ENCODE peak calls at places on chromosomes 1 and 21, in five cellular contexts. One of them, this sample, is unnamed. For H3K4me1 and H3K9me3, the result is how much of the 10 kb centered on the place peaks cover.

GRCh38 chr1:92713939-92714338 is 71.0 kb downstream of the EVI5 start:
- DNase-seq in uterus: no peak
- DNase-seq in mammary epithelial cell: no peak
- DNase-seq in kidney: no peak
- DNase-seq in psoas muscle: no peak
- DNase-seq in this sample: no peak

GRCh38 chr1:107523736-107524135 is 382.9 kb downstream of the NTNG1 start:
- DNase-seq in uterus: no peak
- DNase-seq in mammary epithelial cell: no peak
- DNase-seq in kidney: no peak
- DNase-seq in psoas muscle: no peak
- DNase-seq in this sample: no peak

GRCh38 chr1:241531195-241532172 is 694 bp upstream of the KMO start:
- DNase-seq in uterus: no peak
- DNase-seq in mammary epithelial cell: peak
- DNase-seq in kidney: no peak
- DNase-seq in psoas muscle: no peak
- DNase-seq in this sample: peak

GRCh38 chr1:81921344-81921743 is 120.6 kb downstream of the ADGRL2 start:
- DNase-seq in uterus: no peak
- DNase-seq in mammary epithelial cell: no peak
- DNase-seq in kidney: no peak
- DNase-seq in psoas muscle: no peak
- DNase-seq in this sample: no peak

GRCh38 chr1:117009132-117009531 is 7.6 kb downstream of the CD101 start:
- DNase-seq in uterus: no peak
- DNase-seq in mammary epithelial cell: no peak
- DNase-seq in kidney: no peak
- DNase-seq in psoas muscle: no peak
- DNase-seq in this sample: no peak

GRCh38 chr1:31799895-31800676 is 15.7 kb downstream of the SPOCD1 start:
- DNase-seq in uterus: no peak
- DNase-seq in mammary epithelial cell: no peak
- DNase-seq in kidney: peak
- DNase-seq in psoas muscle: no peak
- DNase-seq in this sample: no peak

GRCh38 chr1:8472668-8473067 is 154.8 kb downstream of the SLC45A1 start:
- DNase-seq in uterus: no peak
- DNase-seq in mammary epithelial cell: no peak
- DNase-seq in kidney: no peak
- DNase-seq in psoas muscle: no peak
- DNase-seq in this sample: no peak

GRCh38 chr1:24898152-24898908 is 31.7 kb downstream of the RUNX3 start:
- DNase-seq in uterus: no peak
- DNase-seq in mammary epithelial cell: peak
- DNase-seq in kidney: peak
- DNase-seq in psoas muscle: no peak
- DNase-seq in this sample: peak

GRCh38 chr21:14382486-14382834 is 486 bp downstream of the HSPA13 start:
- DNase-seq in uterus: no peak
- DNase-seq in mammary epithelial cell: no peak
- DNase-seq in kidney: no peak
- DNase-seq in psoas muscle: no peak
- DNase-seq in this sample: peak

GRCh38 chr1:155176544-155177071 is 3.0 kb downstream of the TRIM46 start:
- DNase-seq in uterus: peak
- DNase-seq in mammary epithelial cell: peak
- DNase-seq in kidney: peak
- DNase-seq in psoas muscle: peak
- DNase-seq in this sample: peak

GRCh38 chr1:161085165-161085564 is 4.2 kb downstream of the NECTIN4 start:
- DNase-seq in uterus: no peak
- DNase-seq in mammary epithelial cell: no peak
- DNase-seq in kidney: no peak
- DNase-seq in psoas muscle: no peak
- DNase-seq in this sample: peak

GRCh38 chr1:40017951-40018575 is 22.5 kb upstream of the CAP1 start:
- DNase-seq in uterus: no peak
- DNase-seq in mammary epithelial cell: no peak
- DNase-seq in kidney: no peak
- DNase-seq in psoas muscle: no peak
- DNase-seq in this sample: no peak

GRCh38 chr1:154329551-154330131 is 4.3 kb downstream of the ATP8B2 start:
- DNase-seq in uterus: no peak
- DNase-seq in mammary epithelial cell: no peak
- DNase-seq in kidney: no peak
- DNase-seq in psoas muscle: no peak
- DNase-seq in this sample: peak

GRCh38 chr1:33762099-33762830 is 101.6 kb upstream of the HMGB4 start:
- DNase-seq in uterus: no peak
- DNase-seq in mammary epithelial cell: no peak
- DNase-seq in kidney: no peak
- DNase-seq in psoas muscle: no peak
- DNase-seq in this sample: peak

GRCh38 chr1:64550505-64550904 is 80.6 kb downstream of the CACHD1 start:
- DNase-seq in uterus: no peak
- DNase-seq in mammary epithelial cell: no peak
- DNase-seq in kidney: no peak
- DNase-seq in psoas muscle: no peak
- DNase-seq in this sample: no peak

DNA sequence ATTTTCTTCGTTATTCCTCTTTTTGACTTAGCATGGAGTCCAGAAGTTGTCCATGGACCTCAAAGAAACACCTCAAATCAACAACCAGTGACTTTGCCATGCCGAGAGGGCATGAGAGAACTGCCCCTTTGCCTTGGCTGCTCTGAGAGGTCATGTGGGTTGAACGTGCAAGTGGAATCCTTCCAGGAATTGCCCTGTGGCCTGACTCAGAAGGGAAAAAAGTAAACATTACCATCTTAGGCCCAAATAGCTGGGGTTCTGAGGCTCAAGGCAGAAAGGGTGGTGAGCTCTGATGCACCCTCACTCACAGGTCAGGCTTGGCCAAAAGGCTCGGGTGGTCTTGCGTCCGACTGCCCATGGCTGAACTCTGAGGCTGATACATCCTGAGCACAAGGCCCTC is 15.1 kb downstream of the STUM start:
- DNase-seq in uterus: no peak
- DNase-seq in mammary epithelial cell: no peak
- DNase-seq in kidney: no peak
- DNase-seq in psoas muscle: no peak
- DNase-seq in this sample: no peak
- H3K4me1 ChIP-seq in uterus: under half
- H3K4me1 ChIP-seq in mammary epithelial cell: under half
- H3K4me1 ChIP-seq in kidney: under half
- H3K4me1 ChIP-seq in psoas muscle: under half
- H3K4me1 ChIP-seq in this sample: under half

GRCh38 chr1:230140221-230141001 is 73.4 kb downstream of the GALNT2 start:
- DNase-seq in uterus: no peak
- DNase-seq in mammary epithelial cell: no peak
- DNase-seq in kidney: no peak
- DNase-seq in psoas muscle: peak
- DNase-seq in this sample: no peak
- H3K4me3 ChIP-seq in uterus: no peak
- H3K4me3 ChIP-seq in mammary epithelial cell: no peak
- H3K4me3 ChIP-seq in kidney: no peak
- H3K4me3 ChIP-seq in psoas muscle: no peak
- H3K4me3 ChIP-seq in this sample: peak

GRCh38 chr1:2961081-2961480 is 60.2 kb upstream of the ACTRT2 start:
- DNase-seq in uterus: no peak
- DNase-seq in mammary epithelial cell: no peak
- DNase-seq in kidney: no peak
- DNase-seq in psoas muscle: no peak
- DNase-seq in this sample: no peak

GRCh38 chr1:2962541-2962940 is 58.7 kb upstream of the ACTRT2 start:
- DNase-seq in uterus: no peak
- DNase-seq in mammary epithelial cell: no peak
- DNase-seq in kidney: no peak
- DNase-seq in psoas muscle: no peak
- DNase-seq in this sample: no peak

GRCh38 chr1:2962061-2962460 is 59.2 kb upstream of the ACTRT2 start:
- DNase-seq in uterus: no peak
- DNase-seq in mammary epithelial cell: no peak
- DNase-seq in kidney: no peak
- DNase-seq in psoas muscle: no peak
- DNase-seq in this sample: no peak

GRCh38 chr1:2962946-2963345 is 58.3 kb upstream of the ACTRT2 start:
- DNase-seq in uterus: no peak
- DNase-seq in mammary epithelial cell: no peak
- DNase-seq in kidney: no peak
- DNase-seq in psoas muscle: no peak
- DNase-seq in this sample: no peak

DNA sequence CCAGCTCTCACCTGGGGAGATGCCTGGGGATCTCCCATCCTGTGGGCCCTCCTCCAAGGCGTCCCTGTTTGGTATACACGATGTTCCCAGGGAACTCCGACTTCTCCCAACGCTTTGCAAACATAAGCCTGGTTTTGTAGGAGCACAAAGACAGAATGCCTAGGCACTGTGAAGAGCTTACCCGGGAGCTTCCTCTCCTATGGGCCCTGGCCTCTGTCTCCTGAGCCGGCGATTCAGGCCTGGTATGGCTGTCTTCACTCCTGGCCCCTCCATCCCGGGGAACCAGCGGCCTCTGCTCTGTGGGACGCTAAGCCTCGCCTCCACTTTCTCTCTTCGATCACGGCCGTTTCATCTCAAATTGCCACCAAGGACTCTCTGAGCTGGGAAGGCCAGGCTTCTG is 59.6 kb upstream of the ACTRT2 start:
- DNase-seq in uterus: no peak
- DNase-seq in mammary epithelial cell: no peak
- DNase-seq in kidney: no peak
- DNase-seq in psoas muscle: no peak
- DNase-seq in this sample: no peak
- H3K9me3 ChIP-seq in uterus: under half
- H3K9me3 ChIP-seq in mammary epithelial cell: half or more
- H3K9me3 ChIP-seq in kidney: under half
- H3K9me3 ChIP-seq in psoas muscle: under half
- H3K9me3 ChIP-seq in this sample: under half

DNA sequence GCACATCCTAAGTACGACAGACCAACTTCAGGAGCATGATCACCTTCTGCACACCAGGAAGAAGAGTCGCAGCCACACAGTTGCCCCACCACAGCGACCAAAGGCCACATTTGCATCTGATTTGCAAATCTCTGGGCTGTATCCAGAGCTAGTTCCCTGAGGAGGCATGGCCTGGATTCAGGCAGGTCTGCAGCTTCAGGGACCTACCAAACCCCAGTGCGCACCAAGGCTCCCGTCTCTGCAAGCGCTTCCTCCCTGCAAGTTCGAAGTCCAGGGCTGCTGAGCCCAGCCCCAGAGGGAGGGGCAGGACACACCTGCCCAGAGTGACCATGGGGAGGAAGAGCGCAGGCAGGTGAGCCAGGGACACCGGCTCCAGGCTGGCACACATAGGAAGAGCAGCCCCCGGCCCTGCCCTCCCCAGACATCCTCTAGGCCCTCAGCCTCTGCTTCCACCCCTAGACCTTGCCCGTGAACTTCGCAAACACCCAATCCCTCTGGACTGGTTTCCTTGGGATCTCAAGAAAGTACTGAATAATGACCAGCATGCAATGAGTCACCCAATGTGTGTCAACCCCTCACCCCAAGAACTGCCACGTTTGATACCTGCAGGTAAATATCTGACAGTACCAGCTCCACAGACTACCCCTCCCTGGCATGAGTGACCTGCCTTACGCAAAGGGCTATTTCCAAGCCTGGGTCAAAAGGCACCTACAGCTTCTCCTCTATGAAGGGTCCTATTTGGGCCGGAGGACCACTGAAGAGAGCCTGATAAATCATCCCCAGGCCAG is 36.8 kb downstream of the CASZ1 start:
- DNase-seq in uterus: no peak
- DNase-seq in mammary epithelial cell: no peak
- DNase-seq in kidney: no peak
- DNase-seq in psoas muscle: no peak
- DNase-seq in this sample: no peak
- H3K4me1 ChIP-seq in uterus: under half
- H3K4me1 ChIP-seq in mammary epithelial cell: under half
- H3K4me1 ChIP-seq in kidney: under half
- H3K4me1 ChIP-seq in psoas muscle: half or more
- H3K4me1 ChIP-seq in this sample: under half

DNA sequence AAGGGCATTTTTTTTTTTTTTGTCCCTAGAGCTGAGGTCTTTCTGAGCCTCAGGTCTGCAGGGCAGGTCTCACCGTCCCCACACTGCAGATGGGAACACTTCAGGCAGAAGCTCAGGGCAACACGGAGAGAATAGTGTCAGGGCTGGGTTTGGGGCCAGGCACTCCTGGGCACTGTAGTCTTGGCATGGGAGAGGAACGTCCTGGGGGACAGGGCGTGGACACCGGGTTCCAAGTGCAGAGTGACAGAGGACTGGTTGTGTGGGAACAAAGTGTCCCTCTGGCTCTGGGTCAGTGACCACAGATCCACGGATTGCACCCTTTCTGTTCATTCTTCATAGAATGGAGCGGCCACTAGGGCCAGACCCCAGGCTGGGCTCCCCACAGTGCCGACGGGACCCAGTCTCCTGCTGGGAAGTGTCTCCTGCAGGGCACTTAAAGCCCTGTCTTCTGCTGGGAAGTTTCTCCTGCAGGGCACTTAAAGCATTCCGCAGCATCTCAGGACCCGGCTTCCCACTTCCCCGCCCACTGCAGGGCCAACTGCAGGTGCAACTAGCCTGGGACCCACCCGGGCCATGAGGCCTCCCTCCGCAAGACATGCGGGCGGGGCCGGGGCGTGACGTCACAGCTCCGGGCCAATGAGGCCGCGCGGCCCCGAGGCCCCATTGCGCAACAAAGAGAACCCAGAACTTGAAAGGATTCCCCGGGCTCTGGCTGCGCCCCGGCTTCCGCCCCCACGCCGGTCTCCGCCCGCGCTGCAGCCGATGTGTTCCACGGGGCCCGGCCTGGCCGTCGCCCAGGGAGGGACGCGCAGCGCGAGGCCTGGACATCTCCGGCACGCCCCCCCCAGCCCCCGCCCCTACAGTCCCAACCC is 1.2 kb downstream of the GPR153 start:
- DNase-seq in uterus: peak
- DNase-seq in mammary epithelial cell: peak
- DNase-seq in kidney: peak
- DNase-seq in psoas muscle: peak
- DNase-seq in this sample: peak
- H3K4me3 ChIP-seq in uterus: peak
- H3K4me3 ChIP-seq in mammary epithelial cell: peak
- H3K4me3 ChIP-seq in kidney: no peak
- H3K4me3 ChIP-seq in psoas muscle: peak
- H3K4me3 ChIP-seq in this sample: peak